ENCODE peak calls at places on chromosomes 13 and 19, in eight cellular contexts. One of them, this sample, is unnamed.

GRCh38 chr19:41753936-41754529 is 1.3 kb upstream of the CEACAM6 start:
- DNase-seq in Caco-2: peak
- DNase-seq in psoas muscle: no peak
- DNase-seq in fibroblast of pulmonary artery: peak
- DNase-seq in Panc1: no peak
- DNase-seq in thoracic aorta: no peak
- DNase-seq in kidney: no peak
- DNase-seq in astrocyte: no peak
- DNase-seq in this sample: no peak

GRCh38 chr19:18612772-18613588 is at the start of gene TMEM59L:
- DNase-seq in astrocyte: no peak
- DNase-seq in thoracic aorta: no peak
- DNase-seq in psoas muscle: no peak
- DNase-seq in Panc1: no peak
- DNase-seq in kidney: peak
- DNase-seq in fibroblast of pulmonary artery: no peak
- DNase-seq in Caco-2: no peak
- DNase-seq in this sample: no peak

GRCh38 chr13:95360052-95360451 is 58.8 kb upstream of the ABCC4 start:
- DNase-seq in psoas muscle: no peak
- DNase-seq in Caco-2: no peak
- DNase-seq in thoracic aorta: no peak
- DNase-seq in astrocyte: no peak
- DNase-seq in fibroblast of pulmonary artery: no peak
- DNase-seq in Panc1: no peak
- DNase-seq in kidney: no peak
- DNase-seq in this sample: no peak

GRCh38 chr19:18897108-18898029 is 1.4 kb upstream of the CERS1 start:
- DNase-seq in astrocyte: no peak
- DNase-seq in thoracic aorta: no peak
- DNase-seq in Panc1: no peak
- DNase-seq in psoas muscle: no peak
- DNase-seq in kidney: no peak
- DNase-seq in fibroblast of pulmonary artery: no peak
- DNase-seq in Caco-2: no peak
- DNase-seq in this sample: no peak

GRCh38 chr13:35388979-35389378 is 87.5 kb downstream of the MAB21L1 start:
- DNase-seq in psoas muscle: no peak
- DNase-seq in fibroblast of pulmonary artery: peak
- DNase-seq in thoracic aorta: no peak
- DNase-seq in Panc1: no peak
- DNase-seq in astrocyte: peak
- DNase-seq in Caco-2: no peak
- DNase-seq in kidney: no peak
- DNase-seq in this sample: no peak

GRCh38 chr19:19453129-19453461 is 47.6 kb downstream of the GATAD2A start:
- DNase-seq in Caco-2: no peak
- DNase-seq in fibroblast of pulmonary artery: no peak
- DNase-seq in psoas muscle: no peak
- DNase-seq in astrocyte: no peak
- DNase-seq in kidney: no peak
- DNase-seq in Panc1: no peak
- DNase-seq in thoracic aorta: no peak
- DNase-seq in this sample: no peak

GRCh38 chr13:23428183-23428528 is 5.3 kb downstream of the SACS start:
- DNase-seq in psoas muscle: no peak
- DNase-seq in Caco-2: no peak
- DNase-seq in kidney: no peak
- DNase-seq in fibroblast of pulmonary artery: peak
- DNase-seq in thoracic aorta: no peak
- DNase-seq in astrocyte: peak
- DNase-seq in Panc1: no peak
- DNase-seq in this sample: no peak

GRCh38 chr19:18763674-18764590 is 27.2 kb downstream of the COMP start:
- DNase-seq in fibroblast of pulmonary artery: no peak
- DNase-seq in psoas muscle: peak
- DNase-seq in kidney: peak
- DNase-seq in thoracic aorta: no peak
- DNase-seq in astrocyte: peak
- DNase-seq in Panc1: no peak
- DNase-seq in Caco-2: no peak
- DNase-seq in this sample: peak

GRCh38 chr19:40443930-40444180 is 280 bp downstream of the SERTAD3 start:
- DNase-seq in astrocyte: no peak
- DNase-seq in kidney: no peak
- DNase-seq in psoas muscle: no peak
- DNase-seq in thoracic aorta: no peak
- DNase-seq in fibroblast of pulmonary artery: peak
- DNase-seq in Panc1: no peak
- DNase-seq in Caco-2: no peak
- DNase-seq in this sample: no peak

GRCh38 chr19:38049105-38049649 is 142.2 kb downstream of the SIPA1L3 start:
- DNase-seq in psoas muscle: no peak
- DNase-seq in fibroblast of pulmonary artery: peak
- DNase-seq in thoracic aorta: no peak
- DNase-seq in astrocyte: no peak
- DNase-seq in kidney: no peak
- DNase-seq in Panc1: no peak
- DNase-seq in Caco-2: no peak
- DNase-seq in this sample: no peak

GRCh38 chr13:113815151-113816058 is 48.5 kb downstream of the GAS6 start:
- DNase-seq in fibroblast of pulmonary artery: no peak
- DNase-seq in Panc1: no peak
- DNase-seq in Caco-2: no peak
- DNase-seq in thoracic aorta: no peak
- DNase-seq in psoas muscle: no peak
- DNase-seq in astrocyte: no peak
- DNase-seq in kidney: no peak
- DNase-seq in this sample: no peak

GRCh38 chr13:77207943-77208342 is 119.0 kb downstream of the MYCBP2 start:
- DNase-seq in Caco-2: no peak
- DNase-seq in thoracic aorta: no peak
- DNase-seq in fibroblast of pulmonary artery: peak
- DNase-seq in kidney: no peak
- DNase-seq in astrocyte: peak
- DNase-seq in Panc1: no peak
- DNase-seq in psoas muscle: no peak
- DNase-seq in this sample: no peak

GRCh38 chr19:18772620-18773587 is 18.2 kb downstream of the COMP start:
- DNase-seq in fibroblast of pulmonary artery: no peak
- DNase-seq in kidney: peak
- DNase-seq in astrocyte: no peak
- DNase-seq in Caco-2: no peak
- DNase-seq in Panc1: no peak
- DNase-seq in thoracic aorta: no peak
- DNase-seq in psoas muscle: peak
- DNase-seq in this sample: no peak

GRCh38 chr13:89900104-89900760 is 1447.3 kb upstream of the MIR17HG start:
- DNase-seq in psoas muscle: no peak
- DNase-seq in astrocyte: no peak
- DNase-seq in Caco-2: no peak
- DNase-seq in fibroblast of pulmonary artery: no peak
- DNase-seq in thoracic aorta: no peak
- DNase-seq in kidney: no peak
- DNase-seq in Panc1: no peak
- DNase-seq in this sample: no peak

GRCh38 chr13:26952551-26953138 is 192.1 kb upstream of the GPR12 start:
- DNase-seq in Panc1: no peak
- DNase-seq in fibroblast of pulmonary artery: no peak
- DNase-seq in psoas muscle: no peak
- DNase-seq in Caco-2: no peak
- DNase-seq in astrocyte: no peak
- DNase-seq in kidney: no peak
- DNase-seq in thoracic aorta: no peak
- DNase-seq in this sample: no peak

GRCh38 chr13:40232321-40232720 is 434.1 kb downstream of the FOXO1 start:
- DNase-seq in thoracic aorta: no peak
- DNase-seq in psoas muscle: no peak
- DNase-seq in kidney: no peak
- DNase-seq in Caco-2: no peak
- DNase-seq in Panc1: no peak
- DNase-seq in fibroblast of pulmonary artery: no peak
- DNase-seq in astrocyte: no peak
- DNase-seq in this sample: no peak

GRCh38 chr19:47853003-47853402 is 6.0 kb upstream of the TPRX2 start:
- DNase-seq in psoas muscle: no peak
- DNase-seq in astrocyte: no peak
- DNase-seq in thoracic aorta: no peak
- DNase-seq in Caco-2: no peak
- DNase-seq in kidney: no peak
- DNase-seq in Panc1: no peak
- DNase-seq in fibroblast of pulmonary artery: no peak
- DNase-seq in this sample: no peak

DNA sequence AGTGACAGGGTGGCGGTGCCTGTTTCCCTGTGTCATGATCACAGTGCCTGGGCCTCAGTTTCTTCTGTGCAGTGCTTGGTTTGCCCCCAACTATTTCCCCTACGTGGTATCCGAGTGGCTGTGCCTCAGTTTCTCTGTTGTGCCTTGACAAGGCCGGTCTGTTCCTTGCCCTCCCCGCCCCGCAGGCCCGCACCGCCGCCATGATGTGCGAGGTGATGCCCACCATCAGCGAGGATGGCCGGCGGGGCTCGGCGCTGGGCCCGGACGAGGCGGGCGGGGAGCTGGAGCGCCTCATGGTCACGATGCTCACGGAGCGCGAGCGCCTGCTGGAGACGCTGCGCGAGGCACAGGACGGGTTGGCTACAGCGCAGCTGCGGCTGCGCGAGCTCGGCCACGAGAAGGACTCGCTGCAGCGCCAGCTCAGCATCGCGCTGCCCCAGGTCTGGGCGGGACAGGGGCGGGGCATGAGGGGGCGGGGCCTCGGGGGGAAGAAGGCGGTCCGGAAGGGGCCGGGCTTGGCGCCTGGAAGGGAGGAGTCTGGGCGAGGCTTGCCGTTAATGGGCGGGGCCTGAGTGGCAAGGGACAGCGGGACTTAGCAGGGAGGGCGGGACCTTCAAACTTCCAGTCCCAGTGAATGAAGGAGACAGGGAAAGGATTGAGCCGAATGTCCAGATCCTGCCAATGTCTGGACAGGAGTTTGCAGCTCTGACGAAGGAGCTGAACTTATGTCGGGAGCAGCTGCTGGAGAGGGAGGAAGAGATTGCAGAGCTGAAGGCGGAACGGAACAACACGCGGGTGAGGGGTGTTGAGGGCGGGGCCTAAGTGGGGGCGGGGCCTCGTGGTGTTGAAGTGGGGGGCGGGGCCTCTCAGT is 8.6 kb downstream of the PPFIA3 start:
- DNase-seq in fibroblast of pulmonary artery: peak
- DNase-seq in psoas muscle: peak
- DNase-seq in Panc1: no peak
- DNase-seq in kidney: peak
- DNase-seq in Caco-2: peak
- DNase-seq in thoracic aorta: peak
- DNase-seq in astrocyte: peak
- DNase-seq in this sample: peak
- H3K4me3 ChIP-seq in fibroblast of pulmonary artery: peak
- H3K4me3 ChIP-seq in psoas muscle: peak
- H3K4me3 ChIP-seq in Panc1: peak
- H3K4me3 ChIP-seq in kidney: peak
- H3K4me3 ChIP-seq in Caco-2: peak
- H3K4me3 ChIP-seq in thoracic aorta: peak
- H3K4me3 ChIP-seq in astrocyte: peak
- H3K4me3 ChIP-seq in this sample: peak

GRCh38 chr19:34430738-34431625 is 2.8 kb downstream of the UBA2 start:
- DNase-seq in Panc1: peak
- DNase-seq in kidney: no peak
- DNase-seq in psoas muscle: no peak
- DNase-seq in Caco-2: peak
- DNase-seq in astrocyte: peak
- DNase-seq in thoracic aorta: no peak
- DNase-seq in fibroblast of pulmonary artery: peak
- DNase-seq in this sample: no peak
- H3K4me3 ChIP-seq in Panc1: peak
- H3K4me3 ChIP-seq in kidney: no peak
- H3K4me3 ChIP-seq in psoas muscle: peak
- H3K4me3 ChIP-seq in Caco-2: no peak
- H3K4me3 ChIP-seq in astrocyte: no peak
- H3K4me3 ChIP-seq in thoracic aorta: peak
- H3K4me3 ChIP-seq in fibroblast of pulmonary artery: no peak
- H3K4me3 ChIP-seq in this sample: no peak

GRCh38 chr19:30693179-30693578 is 321.0 kb downstream of the ZNF536 start:
- DNase-seq in thoracic aorta: no peak
- DNase-seq in Caco-2: no peak
- DNase-seq in fibroblast of pulmonary artery: no peak
- DNase-seq in astrocyte: no peak
- DNase-seq in psoas muscle: no peak
- DNase-seq in Panc1: no peak
- DNase-seq in kidney: no peak
- DNase-seq in this sample: no peak

GRCh38 chr19:30691767-30692516 is 319.8 kb downstream of the ZNF536 start:
- DNase-seq in Panc1: no peak
- DNase-seq in astrocyte: no peak
- DNase-seq in psoas muscle: no peak
- DNase-seq in Caco-2: no peak
- DNase-seq in thoracic aorta: no peak
- DNase-seq in fibroblast of pulmonary artery: no peak
- DNase-seq in kidney: no peak
- DNase-seq in this sample: no peak

GRCh38 chr19:30694156-30694555 is 322.0 kb downstream of the ZNF536 start:
- DNase-seq in astrocyte: no peak
- DNase-seq in psoas muscle: no peak
- DNase-seq in fibroblast of pulmonary artery: no peak
- DNase-seq in Panc1: no peak
- DNase-seq in Caco-2: no peak
- DNase-seq in thoracic aorta: no peak
- DNase-seq in kidney: no peak
- DNase-seq in this sample: no peak

GRCh38 chr19:30690935-30691505 is 318.8 kb downstream of the ZNF536 start:
- DNase-seq in Caco-2: no peak
- DNase-seq in psoas muscle: no peak
- DNase-seq in kidney: no peak
- DNase-seq in thoracic aorta: no peak
- DNase-seq in Panc1: no peak
- DNase-seq in fibroblast of pulmonary artery: no peak
- DNase-seq in astrocyte: no peak
- DNase-seq in this sample: no peak

GRCh38 chr19:30692517-30692870 is 320.3 kb downstream of the ZNF536 start:
- DNase-seq in Panc1: no peak
- DNase-seq in thoracic aorta: no peak
- DNase-seq in kidney: no peak
- DNase-seq in Caco-2: no peak
- DNase-seq in psoas muscle: no peak
- DNase-seq in fibroblast of pulmonary artery: no peak
- DNase-seq in astrocyte: no peak
- DNase-seq in this sample: no peak
- H3K4me3 ChIP-seq in Panc1: no peak
- H3K4me3 ChIP-seq in thoracic aorta: peak
- H3K4me3 ChIP-seq in kidney: no peak
- H3K4me3 ChIP-seq in Caco-2: no peak
- H3K4me3 ChIP-seq in psoas muscle: peak
- H3K4me3 ChIP-seq in fibroblast of pulmonary artery: no peak
- H3K4me3 ChIP-seq in astrocyte: peak
- H3K4me3 ChIP-seq in this sample: peak

DNA sequence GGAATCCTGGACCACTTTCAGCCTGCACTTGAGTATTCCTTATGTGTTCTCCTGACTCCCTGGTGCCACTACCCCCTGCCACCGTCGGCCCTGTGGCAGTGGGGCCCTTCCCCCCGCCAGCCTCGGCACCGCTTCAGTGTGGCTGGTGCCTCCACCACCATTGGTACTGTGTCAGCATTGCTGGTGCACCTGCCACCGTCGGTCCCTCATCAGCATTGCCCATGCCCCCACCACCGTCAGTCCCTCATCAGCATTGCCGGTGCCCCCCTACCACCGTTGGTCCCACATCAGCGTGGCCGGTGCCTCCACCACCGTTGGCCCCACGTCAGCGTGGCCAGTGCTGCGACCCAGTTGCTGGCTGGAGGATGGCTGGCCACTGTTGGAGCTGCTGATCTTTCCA is 228.5 kb downstream of the TM9SF2 start:
- DNase-seq in psoas muscle: no peak
- DNase-seq in astrocyte: no peak
- DNase-seq in thoracic aorta: no peak
- DNase-seq in fibroblast of pulmonary artery: no peak
- DNase-seq in Caco-2: no peak
- DNase-seq in Panc1: no peak
- DNase-seq in kidney: no peak
- DNase-seq in this sample: no peak
- H3K4me3 ChIP-seq in psoas muscle: no peak
- H3K4me3 ChIP-seq in astrocyte: no peak
- H3K4me3 ChIP-seq in thoracic aorta: no peak
- H3K4me3 ChIP-seq in fibroblast of pulmonary artery: no peak
- H3K4me3 ChIP-seq in Caco-2: no peak
- H3K4me3 ChIP-seq in Panc1: no peak
- H3K4me3 ChIP-seq in kidney: no peak
- H3K4me3 ChIP-seq in this sample: no peak